ENCODE peak calls at places on chromosomes 2 and 18, in five cellular contexts. R is T-helper 2 cell; T is heart right ventricle; U is activated CD4-positive, alpha-beta T cell treated with anti-CD3 and anti-CD28 coated beads, Interleukin-2, amount 50 U/mL, for 4 hours; K is GM03348. J is an unnamed sample.

GRCh38 chr2:64291181-64291580 is 147.0 kb upstream of the PELI1 start:
- DNase-seq in U (no peak), R (no peak), T (no peak), K (peak; percentile 59), J (peak; percentile 70)

GRCh38 chr18:56973487-56973886 is 173.4 kb upstream of the BOD1L2 start:
- DNase-seq in R (no peak), T (no peak), U (no peak), K (peak; percentile 3), J (no peak)

GRCh38 chr2:235270951-235271350 is 222.9 kb upstream of the AGAP1 start:
- DNase-seq in U (no peak), K (peak; percentile 56), T (no peak), R (no peak), J (peak; percentile 53)

GRCh38 chr2:30807249-30807648 is at the start of gene CAPN13:
- DNase-seq in T (no peak), R (no peak), U (no peak), K (no peak), J (no peak)

GRCh38 chr2:96860065-96861029 is 2.5 kb upstream of the ANKRD39 start:
- DNase-seq in U (peak; percentile 51), R (no peak), K (no peak), T (no peak), J (no peak)

GRCh38 chr2:239792649-239793010 is 232.5 kb downstream of the NDUFA10 start:
- DNase-seq in U (no peak), R (no peak), T (no peak), K (no peak), J (no peak)

GRCh38 chr2:12097860-12098259 is 351.4 kb downstream of the LPIN1 start:
- DNase-seq in K (no peak), R (no peak), U (no peak), T (no peak), J (no peak)

GRCh38 chr2:26246818-26247217 is 2.1 kb downstream of the HADHB start:
- DNase-seq in R (no peak), K (no peak), T (peak; percentile 23), U (no peak), J (no peak)

GRCh38 chr18:75125359-75126331 is 83.3 kb downstream of the PTGR3 start:
- DNase-seq in K (peak; percentile 37), T (no peak), R (no peak), U (no peak), J (no peak)

J was measured in adipocyte.